ENCODE peak calls at places on chromosomes 2 and 18, in eight cellular contexts. Z is heart right ventricle, V is HCT116, R is ovary, D is fibroblast of lung, S is adrenal gland, Y is endodermal cell, K is thoracic aorta. C is an unnamed sample.

GRCh38 chr2:160952462-160952861 is 207.8 kb upstream of the TANK start:
- DNase-seq in Z (peak; percentile 55), V (no peak), R (peak; percentile 43), D (peak; percentile 71), S (peak; percentile 86), Y (no peak), K (peak; percentile 8), C (no peak)

GRCh38 chr18:7021994-7022840 is 95.4 kb downstream of the LAMA1 start:
- DNase-seq in Z (no peak), V (peak; percentile 15), R (no peak), D (peak; percentile 54), S (peak; percentile 68), Y (no peak), K (no peak), C (peak; percentile 32)

GRCh38 chr2:223587301-223587700 is 14.9 kb downstream of the SCG2 start:
- DNase-seq in Z (no peak), V (no peak), R (no peak), D (no peak), S (no peak), Y (no peak), K (no peak), C (no peak)

GRCh38 chr18:58605027-58606020 is 23.6 kb downstream of the ALPK2 start:
- DNase-seq in Z (no peak), V (peak; percentile 56), R (no peak), D (peak; percentile 43), S (no peak), Y (peak; percentile 23), K (no peak), C (no peak)

GRCh38 chr2:127516031-127516430 is 10.3 kb downstream of the IWS1 start:
- DNase-seq in Z (peak; percentile 82), V (no peak), R (peak; percentile 79), D (peak; percentile 51), S (peak; percentile 65), Y (no peak), K (peak; percentile 79), C (no peak)

GRCh38 chr2:74639550-74639949 is 8.6 kb downstream of the M1AP start:
- DNase-seq in Z (no peak), V (no peak), R (no peak), D (no peak), S (no peak), Y (no peak), K (no peak), C (no peak)

GRCh38 chr2:159362816-159363251 is 76.3 kb upstream of the WDSUB1 start:
- DNase-seq in Z (no peak), V (no peak), R (no peak), D (peak; percentile 19), S (no peak), Y (no peak), K (no peak), C (no peak)

GRCh38 chr2:216949685-216950397 is 90.0 kb upstream of the TNP1 start:
- DNase-seq in Z (no peak), V (no peak), R (peak; percentile 39), D (no peak), S (no peak), Y (no peak), K (no peak), C (no peak)

GRCh38 chr18:72375628-72376027 is 168.5 kb downstream of the CBLN2 start:
- DNase-seq in Z (no peak), V (no peak), R (no peak), D (peak; percentile 2), S (no peak), Y (no peak), K (no peak), C (no peak)

GRCh38 chr2:174007010-174007409 is 41.8 kb upstream of the SP3 start:
- DNase-seq in Z (no peak), V (no peak), R (no peak), D (no peak), S (no peak), Y (no peak), K (no peak), C (no peak)

GRCh38 chr2:36373149-36373880 is 17.7 kb downstream of the CRIM1 start:
- DNase-seq in Z (no peak), V (no peak), R (no peak), D (peak; percentile 87), S (no peak), Y (peak; percentile 50), K (no peak), C (no peak)

GRCh38 chr2:36371070-36371962 is 15.7 kb downstream of the CRIM1 start:
- DNase-seq in Z (no peak), V (no peak), R (no peak), D (peak; percentile 65), S (no peak), Y (no peak), K (no peak), C (no peak)

GRCh38 chr2:36369711-36370110 is 14.1 kb downstream of the CRIM1 start:
- DNase-seq in Z (no peak), V (no peak), R (no peak), D (no peak), S (no peak), Y (no peak), K (no peak), C (no peak)

GRCh38 chr2:36370281-36370680 is 14.7 kb downstream of the CRIM1 start:
- DNase-seq in Z (no peak), V (no peak), R (no peak), D (no peak), S (no peak), Y (no peak), K (no peak), C (no peak)

DNA sequence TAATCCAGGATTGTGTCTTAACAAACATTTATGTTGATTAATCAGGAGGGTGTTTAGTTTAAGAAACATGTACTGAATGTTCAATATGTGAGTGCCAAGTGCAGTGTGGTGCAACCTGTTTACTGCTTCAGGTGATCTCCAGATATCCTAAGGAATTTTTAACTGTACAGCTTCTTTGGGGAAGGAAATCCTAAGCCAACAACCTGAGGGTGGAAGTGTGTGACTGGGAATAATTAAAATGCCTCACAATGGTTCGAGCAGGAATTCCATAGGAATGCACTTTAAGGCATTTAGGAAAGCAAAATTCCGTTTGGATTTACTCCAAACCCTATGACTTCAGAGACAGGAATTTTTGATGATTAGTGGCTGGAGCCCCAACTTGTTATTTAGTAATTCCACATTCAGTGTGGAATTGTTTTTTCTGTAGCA is 16.4 kb downstream of the CRIM1 start:
- DNase-seq in Z (no peak), V (no peak), R (no peak), D (peak; percentile 74), S (no peak), Y (no peak), K (no peak), C (no peak)
- TF ChIP-seq CTCF in Z (no peak), V (no peak), R (no peak), D (no peak), S (no peak), Y (no peak), K (no peak), C (no peak)

GRCh38 chr2:189577108-189577507 is 3.5 kb downstream of the SLC40A1 start:
- DNase-seq in Z (no peak), V (no peak), R (no peak), D (no peak), S (no peak), Y (no peak), K (no peak), C (no peak)
- H3K4me3 ChIP-seq in Z (peak overlapping the region; percentile 81), V (no peak overlapping the region), R (peak overlapping the region; percentile 68), D (no peak overlapping the region), S (peak overlapping the region; percentile 86), Y (peak overlapping the region; percentile 94), K (peak overlapping the region; percentile 94), C (no peak overlapping the region)

GRCh38 chr2:189234991-189235390 is 55.4 kb upstream of the COL5A2 start:
- DNase-seq in Z (no peak), V (no peak), R (no peak), D (no peak), S (no peak), Y (no peak), K (no peak), C (no peak)

GRCh38 chr2:189236066-189236465 is 56.5 kb upstream of the COL5A2 start:
- DNase-seq in Z (no peak), V (no peak), R (no peak), D (peak; percentile 57), S (no peak), Y (no peak), K (no peak), C (no peak)

GRCh38 chr2:189231719-189232323 is 52.3 kb upstream of the COL5A2 start:
- DNase-seq in Z (no peak), V (no peak), R (no peak), D (no peak), S (no peak), Y (no peak), K (no peak), C (no peak)

GRCh38 chr2:189233527-189233926 is 54.0 kb upstream of the COL5A2 start:
- DNase-seq in Z (no peak), V (no peak), R (no peak), D (peak; percentile 44), S (no peak), Y (no peak), K (no peak), C (no peak)

GRCh38 chr2:189232759-189233406 is 53.3 kb upstream of the COL5A2 start:
- DNase-seq in Z (no peak), V (no peak), R (no peak), D (no peak), S (no peak), Y (no peak), K (no peak), C (no peak)
- H3K4me1 ChIP-seq in Z (no peaks in the 10 kb centered on the region), V (no peaks in the 10 kb centered on the region), R (no peaks in the 10 kb centered on the region), D (peaks cover 2% of the 10 kb centered on the region), S (no peaks in the 10 kb centered on the region), Y (no peaks in the 10 kb centered on the region), K (no peaks in the 10 kb centered on the region), C (no peaks in the 10 kb centered on the region)

DNA sequence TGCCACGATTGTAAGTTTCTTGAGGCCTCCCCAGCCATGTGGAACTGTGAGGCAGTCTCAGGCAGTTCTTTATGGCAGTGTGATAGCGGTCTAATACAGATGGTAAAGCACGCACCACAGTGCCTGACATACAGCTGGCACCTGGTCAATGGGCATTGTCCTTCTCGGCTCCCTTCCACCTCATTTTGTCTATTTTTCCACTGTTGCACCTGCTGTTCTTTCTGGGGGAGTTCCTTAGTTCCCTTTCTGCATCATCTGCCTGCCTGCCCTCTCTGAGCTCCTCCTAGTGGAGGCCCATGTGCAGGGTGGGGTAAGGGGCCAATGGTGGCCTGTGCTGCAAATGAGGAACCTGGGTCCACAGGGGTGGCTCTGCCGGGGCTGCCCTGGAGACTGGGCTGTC is 157.6 kb downstream of the LPIN1 start:
- DNase-seq in Z (no peak), V (no peak), R (no peak), D (no peak), S (no peak), Y (no peak), K (no peak), C (no peak)
- TF ChIP-seq CTCF in Z (no peak), V (no peak), R (no peak), D (no peak), S (no peak), Y (peak; percentile 52), K (no peak), C (no peak)

C was measured in BE2C.